ENCODE peak calls at places on chromosome 1, in four cellular contexts. T is bronchial epithelial cell, E is fibroblast of pulmonary artery, B is HL-60. U is an unnamed sample.

GRCh38 chr1:110513511-110513910 is 5.5 kb downstream of the KCNA10 start:
- DNase-seq in T (no peak), E (no peak), B (no peak), U (no peak)

GRCh38 chr1:229784834-229785233 is 158.8 kb downstream of the URB2 start:
- DNase-seq in T (no peak), E (no peak), B (no peak), U (no peak)

GRCh38 chr1:84386716-84387479 is 11.4 kb upstream of the DNASE2B start:
- DNase-seq in T (peak; percentile 90), E (no peak), B (no peak), U (no peak)

GRCh38 chr1:66335859-66336640 is 197.9 kb upstream of the SGIP1 start:
- DNase-seq in T (no peak), E (peak; percentile 96), B (peak; percentile 92), U (peak; percentile 90)

GRCh38 chr1:67053785-67054759 is at the start of gene SLC35D1:
- DNase-seq in T (peak; percentile 52), E (peak; percentile 68), B (peak; percentile 75), U (no peak)

GRCh38 chr1:175877939-175878730 is 134.7 kb upstream of the TNR start:
- DNase-seq in T (no peak), E (no peak), B (no peak), U (no peak)

GRCh38 chr1:219629481-219629880 is 16.6 kb upstream of the ZC3H11B start:
- DNase-seq in T (no peak), E (no peak), B (no peak), U (no peak)

GRCh38 chr1:77283701-77284425 is 2.0 kb downstream of the AK5 start:
- DNase-seq in T (no peak), E (no peak), B (no peak), U (no peak)

GRCh38 chr1:16088351-16088911 is 15.0 kb upstream of the FAM131C start:
- DNase-seq in T (no peak), E (no peak), B (no peak), U (no peak)

GRCh38 chr1:204151562-204152309 is at the start of gene ETNK2:
- DNase-seq in T (no peak), E (peak; percentile 39), B (no peak), U (no peak)

GRCh38 chr1:192805832-192806323 is 3.0 kb upstream of the RGS2 start:
- DNase-seq in T (peak; percentile 97), E (peak; percentile 98), B (peak; percentile 89), U (no peak)

GRCh38 chr1:61523219-61523618 is 201.7 kb downstream of the TM2D1 start:
- DNase-seq in T (no peak), E (no peak), B (no peak), U (no peak)

GRCh38 chr1:61517345-61517744 is 207.6 kb downstream of the TM2D1 start:
- DNase-seq in T (no peak), E (no peak), B (no peak), U (no peak)

GRCh38 chr1:61519631-61520030 is 205.3 kb downstream of the TM2D1 start:
- DNase-seq in T (peak; percentile 89), E (no peak), B (no peak), U (no peak)

GRCh38 chr1:61515096-61515495 is 209.8 kb downstream of the TM2D1 start:
- DNase-seq in T (no peak), E (no peak), B (no peak), U (no peak)

GRCh38 chr1:61518670-61519400 is 206.1 kb downstream of the TM2D1 start:
- DNase-seq in T (peak; percentile 98), E (no peak), B (no peak), U (peak; percentile 3)
- TF ChIP-seq CTCF in T (peak; percentile 65), E (peak; percentile 22), B (no peak), U (no peak)

GRCh38 chr1:24931481-24932221 is 1.6 kb upstream of the RUNX3 start:
- DNase-seq in T (no peak), E (no peak), B (no peak), U (no peak)

GRCh38 chr1:24932284-24932683 is 2.2 kb upstream of the RUNX3 start:
- DNase-seq in T (no peak), E (no peak), B (peak; percentile 52), U (no peak)

GRCh38 chr1:24929876-24930702 is at the start of gene RUNX3:
- DNase-seq in T (no peak), E (no peak), B (peak; percentile 91), U (peak; percentile 82)

GRCh38 chr1:24929091-24929875 is 793 bp downstream of the RUNX3 start:
- DNase-seq in T (no peak), E (no peak), B (peak; percentile 60), U (no peak)

GRCh38 chr1:24930703-24931480 is 816 bp upstream of the RUNX3 start:
- DNase-seq in T (no peak), E (no peak), B (no peak), U (no peak)
- H3K4me3 ChIP-seq in T (no peak overlapping the region), E (no peak overlapping the region), B (peak overlapping the region; percentile 22), U (peak overlapping the region; percentile 91)

DNA sequence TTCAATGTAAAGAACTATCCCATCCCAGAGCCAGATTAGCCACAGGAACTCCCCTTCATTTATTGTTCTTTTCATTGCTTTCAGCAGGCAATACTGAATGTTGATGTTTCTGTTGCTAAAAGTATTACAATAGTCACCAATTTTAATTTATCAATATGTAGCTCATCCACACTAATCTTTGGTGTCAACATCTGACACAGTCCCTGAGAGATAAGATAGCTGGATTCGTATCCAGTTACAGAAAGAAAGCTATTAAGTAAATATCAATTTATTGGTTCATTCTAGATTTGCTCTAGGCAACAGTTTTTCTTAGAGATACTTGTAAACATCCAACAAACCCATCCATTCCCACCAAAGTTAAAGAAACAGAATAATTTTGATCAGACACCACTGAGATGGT is 4.7 kb downstream of the ADSS2 start:
- DNase-seq in T (no peak), E (no peak), B (no peak), U (no peak)
- TF ChIP-seq CTCF in T (no peak), E (no peak), B (no peak), U (no peak)

GRCh38 chr1:27346991-27347627 is 5.3 kb downstream of the SYTL1 start:
- DNase-seq in T (peak; percentile 50), E (no peak), B (no peak), U (no peak)

GRCh38 chr1:27350673-27351540 is 9.1 kb downstream of the SYTL1 start:
- DNase-seq in T (no peak), E (no peak), B (no peak), U (no peak)

GRCh38 chr1:27351541-27352107 is 9.8 kb downstream of the SYTL1 start:
- DNase-seq in T (no peak), E (no peak), B (no peak), U (no peak)

GRCh38 chr1:27348861-27349783 is 7.3 kb downstream of the SYTL1 start:
- DNase-seq in T (peak; percentile 79), E (no peak), B (no peak), U (no peak)

GRCh38 chr1:27349784-27350672 is 8.2 kb downstream of the SYTL1 start:
- DNase-seq in T (peak; percentile 33), E (peak; percentile 76), B (no peak), U (no peak)
- H3K4me3 ChIP-seq in T (peak overlapping the region; percentile 5), E (peak overlapping the region; percentile 43), B (no peak overlapping the region), U (no peak overlapping the region)

GRCh38 chr1:55065649-55066048 is 26.3 kb downstream of the PCSK9 start:
- DNase-seq in T (no peak), E (no peak), B (no peak), U (no peak)

GRCh38 chr1:55063562-55063942 is 24.2 kb downstream of the PCSK9 start:
- DNase-seq in T (no peak), E (no peak), B (no peak), U (no peak)

GRCh38 chr1:55062801-55063561 is 23.6 kb downstream of the PCSK9 start:
- DNase-seq in T (no peak), E (no peak), B (no peak), U (no peak)

GRCh38 chr1:55064861-55065263 is 25.5 kb downstream of the PCSK9 start:
- DNase-seq in T (peak; percentile 53), E (peak; percentile 45), B (no peak), U (no peak)

DNA sequence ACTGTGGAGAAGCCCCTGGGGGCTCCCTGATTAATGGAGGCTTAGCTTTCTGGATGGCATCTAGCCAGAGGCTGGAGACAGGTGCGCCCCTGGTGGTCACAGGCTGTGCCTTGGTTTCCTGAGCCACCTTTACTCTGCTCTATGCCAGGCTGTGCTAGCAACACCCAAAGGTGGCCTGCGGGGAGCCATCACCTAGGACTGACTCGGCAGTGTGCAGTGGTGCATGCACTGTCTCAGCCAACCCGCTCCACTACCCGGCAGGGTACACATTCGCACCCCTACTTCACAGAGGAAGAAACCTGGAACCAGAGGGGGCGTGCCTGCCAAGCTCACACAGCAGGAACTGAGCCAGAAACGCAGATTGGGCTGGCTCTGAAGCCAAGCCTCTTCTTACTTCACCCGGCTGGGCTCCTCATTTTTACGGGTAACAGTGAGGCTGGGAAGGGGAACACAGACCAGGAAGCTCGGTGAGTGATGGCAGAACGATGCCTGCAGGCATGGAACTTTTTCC is 24.8 kb downstream of the PCSK9 start:
- DNase-seq in T (peak; percentile 17), E (peak; percentile 15), B (peak; percentile 5), U (no peak)
- TF ChIP-seq CTCF in T (peak; percentile 56), E (no peak), B (no peak), U (no peak)

U was measured in GM12864.